ENCODE peak calls at places on chromosomes 4 and X, in eight cellular contexts. P, I, A, V, T, O, K and N are unnamed samples.

GRCh38 chr4:55386840-55387239 is 8.9 kb upstream of the TMEM165 start:
- DNase-seq in P (no peak), I (no peak), A (no peak), V (no peak), T (peak; percentile 84), O (no peak), K (no peak), N (no peak)

GRCh38 chrX:4238916-4239315 is 525.5 kb upstream of the PRKX start:
- DNase-seq in P (no peak), I (no peak), A (no peak), V (no peak), T (no peak), O (no peak), K (no peak), N (no peak)

GRCh38 chr4:163548481-163549243 is 54.2 kb downstream of the TMA16 start:
- DNase-seq in P (no peak), I (no peak), A (peak; percentile 32), V (no peak), T (peak; percentile 13), O (no peak), K (peak; percentile 59), N (no peak)

GRCh38 chrX:116272328-116272727 is 101.8 kb downstream of the AGTR2 start:
- DNase-seq in P (no peak), I (no peak), A (peak; percentile 12), V (no peak), T (no peak), O (no peak), K (no peak), N (peak; percentile 11)

GRCh38 chr4:3307891-3308575 is 15.2 kb downstream of the RGS12 start:
- DNase-seq in P (peak; percentile 83), I (no peak), A (no peak), V (no peak), T (no peak), O (no peak), K (no peak), N (no peak)

GRCh38 chrX:38732866-38733265 is 68.4 kb upstream of the MID1IP1 start:
- DNase-seq in P (no peak), I (no peak), A (no peak), V (no peak), T (no peak), O (no peak), K (no peak), N (no peak)

GRCh38 chrX:65196758-65197371 is 220.6 kb upstream of the ZC4H2 start:
- DNase-seq in P (no peak), I (peak; percentile 70), A (peak; percentile 1), V (no peak), T (peak; percentile 65), O (no peak), K (no peak), N (no peak)

GRCh38 chrX:54758114-54759055 is 39.7 kb downstream of the ITIH6 start:
- DNase-seq in P (no peak), I (no peak), A (no peak), V (no peak), T (no peak), O (no peak), K (no peak), N (no peak)

GRCh38 chr4:143353797-143354196 is 17.1 kb downstream of the GAB1 start:
- DNase-seq in P (no peak), I (no peak), A (no peak), V (no peak), T (no peak), O (no peak), K (no peak), N (no peak)

GRCh38 chr4:109912706-109913621 is at the start of gene EGF:
- DNase-seq in P (no peak), I (no peak), A (no peak), V (no peak), T (peak; percentile 44), O (no peak), K (no peak), N (peak; percentile 6)

GRCh38 chr4:115972967-115973366 is 859.5 kb upstream of the NDST4 start:
- DNase-seq in P (no peak), I (no peak), A (no peak), V (no peak), T (no peak), O (no peak), K (no peak), N (no peak)

GRCh38 chr4:105088110-105088879 is 58.4 kb upstream of the TET2 start:
- DNase-seq in P (no peak), I (no peak), A (no peak), V (no peak), T (no peak), O (no peak), K (peak; percentile 54), N (no peak)

GRCh38 chr4:42676066-42676951 is 19.4 kb upstream of the ATP8A1 start:
- DNase-seq in P (no peak), I (no peak), A (no peak), V (no peak), T (no peak), O (no peak), K (no peak), N (no peak)

GRCh38 chr4:91116861-91117260 is 989.7 kb downstream of the CCSER1 start:
- DNase-seq in P (no peak), I (no peak), A (no peak), V (no peak), T (no peak), O (no peak), K (peak; percentile 11), N (no peak)

GRCh38 chr4:37549003-37549402 is 137.2 kb downstream of the RELL1 start:
- DNase-seq in P (no peak), I (no peak), A (no peak), V (no peak), T (no peak), O (no peak), K (no peak), N (no peak)

GRCh38 chr4:40055379-40055872 is 1.2 kb upstream of the N4BP2 start:
- DNase-seq in P (no peak), I (no peak), A (no peak), V (no peak), T (no peak), O (no peak), K (peak; percentile 92), N (no peak)

GRCh38 chr4:40057540-40058091 is 966 bp downstream of the N4BP2 start:
- DNase-seq in P (peak; percentile 92), I (peak; percentile 84), A (peak; percentile 95), V (peak; percentile 70), T (peak; percentile 90), O (peak; percentile 75), K (peak; percentile 97), N (peak; percentile 55)

GRCh38 chr4:40058121-40058520 is 1.5 kb downstream of the N4BP2 start:
- DNase-seq in P (no peak), I (no peak), A (no peak), V (no peak), T (no peak), O (no peak), K (peak; percentile 35), N (no peak)

GRCh38 chr4:40055873-40056721 is 553 bp upstream of the N4BP2 start:
- DNase-seq in P (peak; percentile 92), I (peak; percentile 72), A (peak; percentile 44), V (peak; percentile 50), T (peak; percentile 73), O (peak; percentile 14), K (peak; percentile 95), N (peak; percentile 49)

GRCh38 chr4:40056722-40057539 is at the start of gene N4BP2:
- DNase-seq in P (peak; percentile 96), I (peak; percentile 88), A (peak; percentile 59), V (peak; percentile 71), T (peak; percentile 88), O (peak; percentile 40), K (peak; percentile 94), N (peak; percentile 42)
- TF ChIP-seq POLR2A in P (peak; percentile 64), I (peak; percentile 49), A (peak; percentile 46), V (peak; percentile 40), T (peak; percentile 94), O (peak; percentile 87), K (peak; percentile 42), N (peak; percentile 46)

GRCh38 chr4:92305878-92306520 is 2.2 kb downstream of the GRID2 start:
- DNase-seq in P (no peak), I (no peak), A (no peak), V (no peak), T (peak; percentile 5), O (no peak), K (no peak), N (no peak)

GRCh38 chr4:92304073-92304472 is 307 bp downstream of the GRID2 start:
- DNase-seq in P (no peak), I (no peak), A (no peak), V (no peak), T (no peak), O (no peak), K (no peak), N (no peak)

GRCh38 chr4:92303621-92304027 is at the start of gene GRID2:
- DNase-seq in P (no peak), I (no peak), A (peak; percentile 1), V (no peak), T (peak; percentile 22), O (no peak), K (no peak), N (no peak)

GRCh38 chr4:92304636-92305035 is 870 bp downstream of the GRID2 start:
- DNase-seq in P (no peak), I (no peak), A (no peak), V (no peak), T (no peak), O (no peak), K (no peak), N (no peak)

GRCh38 chr4:92305148-92305877 is 1.5 kb downstream of the GRID2 start:
- DNase-seq in P (peak; percentile 83), I (peak; percentile 43), A (peak; percentile 10), V (peak; percentile 2), T (peak; percentile 66), O (no peak), K (no peak), N (no peak)
- TF ChIP-seq POLR2A in P (no peak), I (no peak), A (no peak), V (no peak), T (no peak), O (no peak), K (no peak), N (no peak)

GRCh38 chrX:107675365-107675654 is 47.0 kb downstream of the PRPS1 start:
- DNase-seq in P (no peak), I (no peak), A (no peak), V (no peak), T (no peak), O (no peak), K (no peak), N (no peak)

GRCh38 chrX:107673933-107674479 is 45.7 kb downstream of the PRPS1 start:
- DNase-seq in P (peak; percentile 97), I (peak; percentile 87), A (no peak), V (no peak), T (peak; percentile 63), O (peak; percentile 77), K (peak; percentile 97), N (no peak)

GRCh38 chrX:107675823-107676555 is 47.7 kb downstream of the PRPS1 start:
- DNase-seq in P (peak; percentile 85), I (no peak), A (no peak), V (no peak), T (peak; percentile 29), O (peak; percentile 48), K (peak; percentile 93), N (no peak)

GRCh38 chrX:107673401-107673800 is 45.1 kb downstream of the PRPS1 start:
- DNase-seq in P (no peak), I (no peak), A (no peak), V (no peak), T (no peak), O (no peak), K (no peak), N (no peak)

GRCh38 chrX:107674480-107675364 is 46.4 kb downstream of the PRPS1 start:
- DNase-seq in P (peak; percentile 97), I (peak; percentile 58), A (no peak), V (no peak), T (peak; percentile 45), O (peak; percentile 75), K (peak; percentile 94), N (no peak)
- TF ChIP-seq POLR2A in P (no peak), I (no peak), A (no peak), V (no peak), T (no peak), O (peak; percentile 42), K (no peak), N (no peak)

GRCh38 chrX:69170319-69170718 is 5.1 kb upstream of the PJA1 start:
- DNase-seq in P (no peak), I (no peak), A (no peak), V (no peak), T (no peak), O (no peak), K (no peak), N (no peak)
- TF ChIP-seq POLR2A in P (no peak), I (no peak), A (no peak), V (no peak), T (no peak), O (no peak), K (no peak), N (no peak)